ENCODE peak calls at places on chromosomes 6 and 20, in four cellular contexts. One of them, this sample, is unnamed.

GRCh38 chr6:78909391-78909790 is 42.0 kb downstream of the IRAK1BP1 start:
- DNase-seq in tibial artery: no peak
- DNase-seq in lower leg skin: no peak
- DNase-seq in nucleus accumbens: no peak
- DNase-seq in this sample: peak

GRCh38 chr6:2546941-2547716 is 203.6 kb downstream of the MYLK4 start:
- DNase-seq in tibial artery: no peak
- DNase-seq in nucleus accumbens: no peak
- DNase-seq in lower leg skin: no peak
- DNase-seq in this sample: no peak

GRCh38 chr6:119348308-119349040 is 1.1 kb downstream of the MAN1A1 start:
- DNase-seq in tibial artery: peak
- DNase-seq in nucleus accumbens: no peak
- DNase-seq in lower leg skin: peak
- DNase-seq in this sample: no peak

GRCh38 chr6:13383280-13384163 is 55.2 kb upstream of the TBC1D7 start:
- DNase-seq in nucleus accumbens: no peak
- DNase-seq in lower leg skin: no peak
- DNase-seq in tibial artery: no peak
- DNase-seq in this sample: no peak

GRCh38 chr20:56389807-56390206 is 2.2 kb downstream of the AURKA start:
- DNase-seq in tibial artery: no peak
- DNase-seq in nucleus accumbens: no peak
- DNase-seq in lower leg skin: no peak
- DNase-seq in this sample: no peak

GRCh38 chr20:53287357-53288042 is 306.1 kb downstream of the ZNF217 start:
- DNase-seq in tibial artery: no peak
- DNase-seq in lower leg skin: no peak
- DNase-seq in nucleus accumbens: no peak
- DNase-seq in this sample: no peak

GRCh38 chr20:38123021-38123587 is 42.0 kb downstream of the TGM2 start:
- DNase-seq in lower leg skin: peak
- DNase-seq in nucleus accumbens: no peak
- DNase-seq in tibial artery: no peak
- DNase-seq in this sample: no peak

GRCh38 chr20:35487479-35487878 is 32.1 kb downstream of the CEP250 start:
- DNase-seq in lower leg skin: no peak
- DNase-seq in tibial artery: no peak
- DNase-seq in nucleus accumbens: no peak
- DNase-seq in this sample: no peak

GRCh38 chr20:47502271-47502730 is 614 bp downstream of the NCOA3 start:
- DNase-seq in nucleus accumbens: no peak
- DNase-seq in tibial artery: peak
- DNase-seq in lower leg skin: peak
- DNase-seq in this sample: no peak

GRCh38 chr6:16179970-16180431 is 51.1 kb downstream of the MYLIP start:
- DNase-seq in tibial artery: no peak
- DNase-seq in nucleus accumbens: no peak
- DNase-seq in lower leg skin: no peak
- DNase-seq in this sample: no peak

GRCh38 chr6:45184040-45184439 is 144.1 kb upstream of the RUNX2 start:
- DNase-seq in nucleus accumbens: no peak
- DNase-seq in lower leg skin: no peak
- DNase-seq in tibial artery: no peak
- DNase-seq in this sample: no peak

GRCh38 chr6:142225115-142225514 is 76.7 kb upstream of the ADGRG6 start:
- DNase-seq in nucleus accumbens: no peak
- DNase-seq in tibial artery: no peak
- DNase-seq in lower leg skin: no peak
- DNase-seq in this sample: no peak

GRCh38 chr6:75115501-75115900 is 90.4 kb downstream of the COL12A1 start:
- DNase-seq in tibial artery: no peak
- DNase-seq in lower leg skin: no peak
- DNase-seq in nucleus accumbens: no peak
- DNase-seq in this sample: no peak

GRCh38 chr6:1598886-1599285 is 10.8 kb upstream of the FOXC1 start:
- DNase-seq in nucleus accumbens: no peak
- DNase-seq in lower leg skin: no peak
- DNase-seq in tibial artery: no peak
- DNase-seq in this sample: no peak

GRCh38 chr6:25397406-25397805 is 118.2 kb downstream of the CARMIL1 start:
- DNase-seq in lower leg skin: no peak
- DNase-seq in nucleus accumbens: no peak
- DNase-seq in tibial artery: no peak
- DNase-seq in this sample: no peak

GRCh38 chr6:119536666-119537065 is 187.1 kb upstream of the MAN1A1 start:
- DNase-seq in nucleus accumbens: no peak
- DNase-seq in lower leg skin: no peak
- DNase-seq in tibial artery: no peak
- DNase-seq in this sample: no peak

GRCh38 chr6:100479180-100480035 is 14.7 kb upstream of the SIM1 start:
- DNase-seq in nucleus accumbens: no peak
- DNase-seq in tibial artery: no peak
- DNase-seq in lower leg skin: no peak
- DNase-seq in this sample: peak

This sample was measured in globus pallidus.